ENCODE peak calls at places on chromosomes 11 and 22, in seven cellular contexts. A, W, E, X, R, D and C are unnamed samples.

GRCh38 chr11:70141490-70142014 is 61.5 kb upstream of the FADD start:
- DNase-seq in A (no peak), W (peak), E (no peak), X (no peak), R (no peak), D (no peak), C (no peak)

GRCh38 chr11:68303083-68303482 is 9.3 kb upstream of the LRP5 start:
- DNase-seq in A (no peak), W (no peak), E (no peak), X (no peak), R (no peak), D (no peak), C (no peak)

GRCh38 chr11:46315033-46315738 is 32.1 kb upstream of the DGKZ start:
- DNase-seq in A (peak), W (peak), E (peak), X (no peak), R (peak), D (peak), C (peak)

GRCh38 chr22:43901976-43902643 is 10.3 kb upstream of the PNPLA5 start:
- DNase-seq in A (no peak), W (no peak), E (no peak), X (no peak), R (no peak), D (peak), C (no peak)

GRCh38 chr11:9461760-9462134 is 935 bp downstream of the ZNF143 start:
- DNase-seq in A (no peak), W (no peak), E (peak), X (no peak), R (no peak), D (peak), C (no peak)

GRCh38 chr11:131694526-131695424 is 324.4 kb downstream of the NTM start:
- DNase-seq in A (peak), W (peak), E (peak), X (peak), R (peak), D (peak), C (peak)

GRCh38 chr11:35298369-35298768 is 121.0 kb downstream of the SLC1A2 start:
- DNase-seq in A (no peak), W (no peak), E (no peak), X (no peak), R (no peak), D (no peak), C (no peak)

GRCh38 chr22:39152511-39153219 is at the start of gene CBX7:
- DNase-seq in A (peak), W (peak), E (peak), X (peak), R (peak), D (peak), C (peak)

GRCh38 chr22:49007013-49007653 is 820.5 kb downstream of the BRD1 start:
- DNase-seq in A (no peak), W (no peak), E (no peak), X (peak), R (no peak), D (no peak), C (peak)

GRCh38 chr22:21444701-21445436 is 22.3 kb upstream of the TMEM191C start:
- DNase-seq in A (peak), W (peak), E (no peak), X (peak), R (peak), D (no peak), C (peak)

GRCh38 chr11:130405428-130405827 is 23.0 kb downstream of the ADAMTS8 start:
- DNase-seq in A (no peak), W (peak), E (no peak), X (no peak), R (no peak), D (no peak), C (no peak)

GRCh38 chr11:42161886-42162285 is 702.4 kb upstream of the LRRC4C start:
- DNase-seq in A (no peak), W (no peak), E (no peak), X (no peak), R (no peak), D (no peak), C (no peak)

GRCh38 chr11:34633990-34634725 is 13.3 kb downstream of the EHF start:
- DNase-seq in A (peak), W (peak), E (no peak), X (no peak), R (peak), D (no peak), C (no peak)

GRCh38 chr11:70338594-70338993 is 59.7 kb upstream of the CTTN start:
- DNase-seq in A (no peak), W (no peak), E (no peak), X (no peak), R (no peak), D (no peak), C (no peak)

GRCh38 chr11:129723146-129723963 is 92.3 kb upstream of the TMEM45B start:
- DNase-seq in A (no peak), W (peak), E (no peak), X (no peak), R (no peak), D (no peak), C (no peak)

GRCh38 chr11:125977333-125977732 is 31.5 kb downstream of the VSIG10L2 start:
- DNase-seq in A (no peak), W (no peak), E (no peak), X (no peak), R (no peak), D (no peak), C (no peak)

GRCh38 chr22:30310881-30311771 is 15.6 kb downstream of the TBC1D10A start:
- DNase-seq in A (peak), W (no peak), E (no peak), X (peak), R (no peak), D (no peak), C (peak)
- H3K27ac ChIP-seq in A (peak), W (no peak), E (no peak), X (peak), R (peak), D (peak), C (peak)

GRCh38 chr11:459511-460220 is 9.6 kb downstream of the PTDSS2 start:
- DNase-seq in A (no peak), W (no peak), E (no peak), X (no peak), R (no peak), D (no peak), C (no peak)
- H3K27ac ChIP-seq in A (no peak), W (no peak), E (peak), X (no peak), R (no peak), D (peak), C (peak)

GRCh38 chr22:42291287-42291686 is 20.8 kb upstream of the TCF20 start:
- DNase-seq in A (no peak), W (no peak), E (no peak), X (no peak), R (no peak), D (no peak), C (no peak)
- H3K27ac ChIP-seq in A (no peak), W (no peak), E (no peak), X (no peak), R (no peak), D (no peak), C (no peak)

GRCh38 chr22:45506961-45507360 is 4.3 kb downstream of the FBLN1 start:
- DNase-seq in A (no peak), W (peak), E (no peak), X (no peak), R (no peak), D (no peak), C (no peak)

GRCh38 chr22:45507798-45508197 is 5.1 kb downstream of the FBLN1 start:
- DNase-seq in A (no peak), W (no peak), E (no peak), X (no peak), R (no peak), D (no peak), C (no peak)

GRCh38 chr22:45503816-45504702 is 1.4 kb downstream of the FBLN1 start:
- DNase-seq in A (no peak), W (peak), E (no peak), X (no peak), R (peak), D (no peak), C (no peak)

GRCh38 chr22:45504703-45505341 is 2.1 kb downstream of the FBLN1 start:
- DNase-seq in A (no peak), W (peak), E (no peak), X (no peak), R (peak), D (no peak), C (no peak)

GRCh38 chr22:45505991-45506743 is 3.5 kb downstream of the FBLN1 start:
- DNase-seq in A (no peak), W (peak), E (no peak), X (no peak), R (no peak), D (no peak), C (no peak)
- H3K27ac ChIP-seq in A (no peak), W (no peak), E (no peak), X (peak), R (no peak), D (no peak), C (peak)

GRCh38 chr22:27596133-27596905 is 205.2 kb downstream of the MN1 start:
- DNase-seq in A (no peak), W (no peak), E (no peak), X (no peak), R (no peak), D (no peak), C (no peak)
- H3K27ac ChIP-seq in A (no peak), W (peak), E (no peak), X (no peak), R (no peak), D (no peak), C (no peak)